ENCODE peak calls at places on chromosomes 13 and 19, in four cellular contexts. E is H1, Y is K562, P is GM12878. W is an unnamed sample.

GRCh38 chr13:50518791-50519201 is 324.7 kb downstream of the DLEU7 start:
- DNase-seq in E (no peak), Y (no peak), P (no peak), W (no peak)

GRCh38 chr13:113611996-113612395 is 27.4 kb downstream of the TFDP1 start:
- DNase-seq in E (no peak), Y (no peak), P (no peak), W (no peak)

GRCh38 chr13:109162248-109163051 is 533.0 kb downstream of the MYO16 start:
- DNase-seq in E (no peak), Y (no peak), P (peak; percentile 98), W (no peak)

GRCh38 chr13:44146162-44146561 is 227.5 kb upstream of the SERP2 start:
- DNase-seq in E (no peak), Y (no peak), P (no peak), W (no peak)

GRCh38 chr13:31007392-31007791 is 74.9 kb downstream of the TEX26 start:
- DNase-seq in E (no peak), Y (no peak), P (no peak), W (no peak)

GRCh38 chr13:111177081-111177711 is 62.1 kb downstream of the ARHGEF7 start:
- DNase-seq in E (no peak), Y (no peak), P (no peak), W (no peak)

GRCh38 chr19:17235618-17236413 is 9.8 kb downstream of the OCEL1 start:
- DNase-seq in E (no peak), Y (peak; percentile 85), P (no peak), W (no peak)

GRCh38 chr13:83085186-83085900 is 796.9 kb downstream of the SLITRK1 start:
- DNase-seq in E (no peak), Y (no peak), P (no peak), W (no peak)

GRCh38 chr19:57110592-57111328 is 9.0 kb upstream of the USP29 start:
- DNase-seq in E (no peak), Y (no peak), P (no peak), W (no peak)

GRCh38 chr19:47531640-47532387 is 17.0 kb upstream of the NAPA start:
- DNase-seq in E (no peak), Y (peak; percentile 60), P (no peak), W (no peak)

GRCh38 chr13:101845501-101846012 is 393.1 kb downstream of the ITGBL1 start:
- DNase-seq in E (no peak), Y (no peak), P (no peak), W (peak; percentile 22)

GRCh38 chr13:105920375-105920774 is 615.1 kb downstream of the EFNB2 start:
- DNase-seq in E (no peak), Y (no peak), P (no peak), W (no peak)

DNA sequence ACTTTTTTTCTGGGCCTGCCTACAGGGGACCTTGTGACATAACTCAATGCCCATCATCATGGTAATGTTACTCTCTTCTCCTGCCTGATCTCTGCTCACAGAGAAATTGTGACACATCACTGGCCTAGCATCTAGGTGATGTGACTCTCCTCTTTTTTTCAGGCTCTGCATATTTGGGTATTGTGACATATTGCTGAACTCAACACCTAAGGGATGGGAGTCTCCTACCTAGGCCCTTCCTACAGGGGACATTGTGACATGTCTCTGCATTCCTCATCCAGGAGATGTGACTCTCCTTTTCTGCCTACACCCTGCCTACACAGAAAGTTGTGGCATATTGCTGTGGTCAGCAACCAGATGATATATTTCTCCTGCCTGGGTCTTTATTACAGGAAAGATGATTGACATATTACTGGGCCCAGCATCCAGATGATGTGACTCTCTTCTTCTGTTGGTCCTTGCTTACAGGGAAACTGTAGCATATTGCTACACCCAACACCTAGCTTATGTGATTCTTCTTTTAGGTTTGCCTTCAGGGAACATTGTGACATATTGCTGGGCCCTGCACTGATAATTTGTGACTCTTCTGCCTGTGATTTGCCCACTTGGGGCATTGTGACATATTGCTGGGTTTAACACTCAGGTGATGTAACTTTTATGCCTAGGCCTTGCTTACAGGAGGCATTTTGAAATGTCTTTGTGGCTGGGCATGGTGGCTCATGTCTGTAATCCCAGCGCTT is 21.0 kb upstream of the ZNF254 start:
- DNase-seq in E (no peak), Y (no peak), P (no peak), W (no peak)
- TF ChIP-seq ATF2 in E (no peak), Y (no peak), P (no peak), W (no peak)

GRCh38 chr19:38413416-38413815 is 10.5 kb downstream of the FAM98C start:
- DNase-seq in E (no peak), Y (no peak), P (no peak), W (no peak)

GRCh38 chr19:38420935-38421334 is 5.1 kb downstream of the RASGRP4 start:
- DNase-seq in E (no peak), Y (no peak), P (no peak), W (no peak)

GRCh38 chr19:38421856-38422255 is 4.2 kb downstream of the RASGRP4 start:
- DNase-seq in E (no peak), Y (no peak), P (no peak), W (no peak)

GRCh38 chr19:38417146-38417543 is 8.9 kb downstream of the RASGRP4 start:
- DNase-seq in E (no peak), Y (no peak), P (no peak), W (no peak)

DNA sequence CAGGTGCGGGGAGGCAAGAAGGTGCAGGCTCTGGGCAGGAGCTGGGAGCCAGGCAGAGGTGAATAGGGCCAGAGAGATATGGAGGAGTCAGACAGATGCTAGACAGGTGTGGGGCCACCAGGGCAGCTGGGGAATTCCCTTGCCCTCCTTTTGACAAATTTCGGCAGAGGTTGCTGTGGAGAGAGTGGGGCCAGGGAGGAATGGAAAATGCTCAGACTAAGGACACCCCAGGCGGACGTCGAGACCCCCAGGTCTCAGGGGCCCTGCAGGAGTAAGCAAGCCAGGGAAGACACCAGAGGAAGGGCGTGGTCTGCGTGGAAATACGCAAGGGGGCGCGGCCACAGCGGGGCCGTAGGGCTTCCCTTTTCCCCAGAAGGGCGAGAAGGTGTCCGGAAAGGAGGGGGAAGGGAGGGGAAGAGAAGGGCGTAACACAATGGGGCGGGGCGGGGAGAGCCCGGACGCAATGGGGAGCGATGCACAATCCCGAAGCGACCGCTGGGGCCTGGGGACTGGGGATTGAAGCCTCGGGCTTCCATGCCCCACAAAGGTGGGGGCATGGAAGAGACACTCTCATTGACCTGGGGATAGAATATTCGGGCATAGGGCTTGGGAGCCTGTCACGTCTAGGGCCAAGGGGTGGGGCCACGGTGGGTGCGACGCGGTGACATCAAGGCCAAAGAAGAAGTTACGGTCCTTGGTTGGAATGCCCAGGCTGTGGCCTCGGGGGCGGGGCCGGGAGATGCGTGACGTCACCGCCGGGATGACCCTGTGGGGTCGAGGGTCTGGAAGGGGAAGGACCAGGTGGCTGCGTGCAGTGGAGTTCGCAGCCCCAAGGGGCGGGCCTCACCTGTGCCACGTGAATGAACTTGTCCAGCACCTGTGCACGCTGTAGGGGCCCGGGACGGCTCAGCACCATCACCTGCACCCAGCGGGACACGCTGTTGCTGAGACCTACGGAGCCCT is 8.2 kb downstream of the RASGRP4 start:
- DNase-seq in E (no peak), Y (peak; percentile 91), P (no peak), W (no peak)
- TF ChIP-seq ATF3 in E (no peak), Y (peak; percentile 95), P (no peak), W (no peak)

GRCh38 chr19:7799640-7800355 is 30.2 kb upstream of the EVI5L start:
- DNase-seq in E (peak; percentile 41), Y (peak; percentile 64), P (no peak), W (peak; percentile 60)
- H3K4me3 ChIP-seq in E (peak overlapping the region; percentile 23), Y (no peak overlapping the region), P (peak overlapping the region; percentile 9), W (no peak overlapping the region)

GRCh38 chr19:48713041-48713863 is 6.3 kb downstream of the MAMSTR start:
- DNase-seq in E (no peak), Y (peak; percentile 65), P (no peak), W (no peak)

GRCh38 chr19:48714759-48715261 is 4.7 kb downstream of the MAMSTR start:
- DNase-seq in E (no peak), Y (no peak), P (no peak), W (no peak)

GRCh38 chr19:48708471-48708870 is 11.1 kb downstream of the MAMSTR start:
- DNase-seq in E (no peak), Y (no peak), P (no peak), W (no peak)

GRCh38 chr19:48713864-48714755 is 5.4 kb downstream of the MAMSTR start:
- DNase-seq in E (peak; percentile 98), Y (peak; percentile 98), P (peak; percentile 97), W (peak; percentile 99)

GRCh38 chr19:48711106-48711662 is 8.3 kb downstream of the MAMSTR start:
- DNase-seq in E (no peak), Y (no peak), P (no peak), W (no peak)
- TF ChIP-seq ATF2 in E (no peak), Y (no peak), P (no peak), W (no peak)

DNA sequence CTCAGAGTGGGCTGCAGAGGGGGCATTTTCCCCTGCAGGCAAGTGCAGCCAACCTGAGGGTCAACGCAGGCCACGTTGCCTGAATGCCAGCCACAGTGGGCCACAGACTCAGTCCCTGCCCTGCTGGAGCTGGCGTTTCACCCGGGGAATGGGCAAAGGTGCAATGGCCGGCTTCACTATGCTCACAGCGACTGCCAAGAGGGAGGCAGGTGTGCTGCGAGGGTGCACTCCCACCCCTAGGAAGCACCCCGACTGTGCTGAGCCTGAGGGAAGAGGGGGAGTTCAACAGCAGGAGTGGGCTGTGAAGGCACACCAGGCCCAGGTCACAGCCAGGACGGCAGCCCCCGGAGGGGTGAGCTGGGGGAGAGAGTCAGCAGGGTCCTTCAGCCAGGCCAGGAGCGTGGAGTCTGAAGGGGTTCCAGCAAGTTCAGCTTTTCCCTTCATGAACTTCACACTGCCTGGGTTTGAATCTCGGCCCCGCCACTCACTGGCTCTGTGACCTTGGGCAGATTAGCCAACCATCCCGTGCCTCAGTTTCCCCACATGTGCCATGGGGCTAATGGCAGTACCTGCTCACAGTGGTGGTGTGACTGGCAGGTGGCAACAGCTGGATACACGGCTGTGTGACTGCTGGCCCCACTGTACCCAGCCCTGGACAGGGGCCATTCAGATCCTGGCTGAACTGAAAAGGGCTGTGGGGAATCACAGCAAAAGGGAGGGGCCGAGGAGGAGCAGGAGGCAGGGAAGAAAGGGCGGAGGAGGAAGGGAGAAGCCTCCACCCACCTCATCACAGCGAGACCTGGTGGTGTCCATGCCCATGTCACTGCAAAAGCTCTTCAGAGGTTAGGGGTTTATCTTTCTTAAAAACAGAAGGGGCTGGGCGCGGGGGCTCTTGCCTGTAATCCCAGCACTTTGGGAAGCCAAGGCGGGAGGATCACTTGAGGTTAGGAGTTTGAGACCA is 7.6 kb downstream of the TRAPPC6A start:
- DNase-seq in E (no peak), Y (peak; percentile 60), P (no peak), W (no peak)
- TF ChIP-seq ATF3 in E (no peak), Y (no peak), P (no peak), W (no peak)

GRCh38 chr19:39413903-39414608 is 1.6 kb downstream of the PLEKHG2 start:
- DNase-seq in E (no peak), Y (peak; percentile 50), P (no peak), W (peak; percentile 32)

GRCh38 chr19:39416152-39416551 is 3.7 kb downstream of the PLEKHG2 start:
- DNase-seq in E (no peak), Y (no peak), P (no peak), W (no peak)

GRCh38 chr19:39416626-39417120 is 4.2 kb downstream of the PLEKHG2 start:
- DNase-seq in E (no peak), Y (no peak), P (no peak), W (no peak)

GRCh38 chr19:39413269-39413902 is 917 bp downstream of the PLEKHG2 start:
- DNase-seq in E (no peak), Y (peak; percentile 65), P (no peak), W (no peak)

GRCh38 chr19:39415111-39416046 is 2.9 kb downstream of the PLEKHG2 start:
- DNase-seq in E (no peak), Y (no peak), P (no peak), W (no peak)
- H3K4me3 ChIP-seq in E (no peak overlapping the region), Y (no peak overlapping the region), P (peak overlapping the region; percentile 98), W (no peak overlapping the region)

GRCh38 chr19:54162241-54162805 is 2.8 kb upstream of the LENG1 start:
- DNase-seq in E (no peak), Y (peak; percentile 87), P (no peak), W (no peak)
- TF ChIP-seq ATF2 in E (no peak), Y (no peak), P (no peak), W (no peak)

W was measured in HepG2.